ENCODE peak calls at places on chromosomes 5 and 9, in six cellular contexts. One of them, this sample, is unnamed.
A peak's percentile ranks its signal among the peaks of the same experiment; 100 is the strongest.

GRCh38 chr9:76394896-76395244 is 644 bp upstream of the RFK start:
- DNase-seq in AG09309: no peak
- DNase-seq in chondrocyte: no peak
- DNase-seq in brain microvascular endothelial cell: peak; percentile 42
- DNase-seq in CD4-positive, alpha-beta T cell: peak; percentile 59
- DNase-seq in heart right ventricle: peak; percentile 54
- DNase-seq in this sample: no peak

GRCh38 chr9:95611354-95611753 is 94.6 kb upstream of the PTCH1 start:
- DNase-seq in brain microvascular endothelial cell: no peak
- DNase-seq in AG09309: no peak
- DNase-seq in heart right ventricle: no peak
- DNase-seq in CD4-positive, alpha-beta T cell: no peak
- DNase-seq in chondrocyte: no peak
- DNase-seq in this sample: no peak

GRCh38 chr9:94630833-94631232 is 8.5 kb downstream of the FBP1 start:
- DNase-seq in heart right ventricle: no peak
- DNase-seq in AG09309: no peak
- DNase-seq in CD4-positive, alpha-beta T cell: no peak
- DNase-seq in brain microvascular endothelial cell: no peak
- DNase-seq in chondrocyte: no peak
- DNase-seq in this sample: no peak

GRCh38 chr9:35220659-35221338 is 59.0 kb downstream of the UNC13B start:
- DNase-seq in heart right ventricle: no peak
- DNase-seq in CD4-positive, alpha-beta T cell: no peak
- DNase-seq in brain microvascular endothelial cell: no peak
- DNase-seq in chondrocyte: no peak
- DNase-seq in AG09309: no peak
- DNase-seq in this sample: no peak

GRCh38 chr5:127723571-127723970 is 20.4 kb downstream of the CCDC192 start:
- DNase-seq in chondrocyte: no peak
- DNase-seq in CD4-positive, alpha-beta T cell: no peak
- DNase-seq in AG09309: no peak
- DNase-seq in heart right ventricle: no peak
- DNase-seq in brain microvascular endothelial cell: peak; percentile 12
- DNase-seq in this sample: no peak

GRCh38 chr9:27379311-27380236 is 82.6 kb upstream of the EQTN start:
- DNase-seq in CD4-positive, alpha-beta T cell: no peak
- DNase-seq in heart right ventricle: no peak
- DNase-seq in chondrocyte: no peak
- DNase-seq in AG09309: no peak
- DNase-seq in brain microvascular endothelial cell: no peak
- DNase-seq in this sample: no peak

GRCh38 chr9:110330484-110331115 is 7.1 kb downstream of the TXNDC8 start:
- DNase-seq in heart right ventricle: no peak
- DNase-seq in chondrocyte: no peak
- DNase-seq in AG09309: peak; percentile 45
- DNase-seq in brain microvascular endothelial cell: no peak
- DNase-seq in CD4-positive, alpha-beta T cell: no peak
- DNase-seq in this sample: no peak

GRCh38 chr9:89794918-89795317 is 190.1 kb downstream of the GADD45G start:
- DNase-seq in heart right ventricle: no peak
- DNase-seq in brain microvascular endothelial cell: no peak
- DNase-seq in AG09309: no peak
- DNase-seq in CD4-positive, alpha-beta T cell: no peak
- DNase-seq in chondrocyte: no peak
- DNase-seq in this sample: no peak

GRCh38 chr5:27130587-27130986 is 92.2 kb upstream of the CDH9 start:
- DNase-seq in chondrocyte: no peak
- DNase-seq in CD4-positive, alpha-beta T cell: no peak
- DNase-seq in heart right ventricle: no peak
- DNase-seq in brain microvascular endothelial cell: no peak
- DNase-seq in AG09309: no peak
- DNase-seq in this sample: no peak

GRCh38 chr9:32875242-32875641 is 91.9 kb downstream of the TMEM215 start:
- DNase-seq in CD4-positive, alpha-beta T cell: no peak
- DNase-seq in AG09309: no peak
- DNase-seq in chondrocyte: no peak
- DNase-seq in brain microvascular endothelial cell: no peak
- DNase-seq in heart right ventricle: no peak
- DNase-seq in this sample: no peak

GRCh38 chr9:115923903-115924668 is 229.5 kb upstream of the PAPPA start:
- DNase-seq in brain microvascular endothelial cell: peak; percentile 96
- DNase-seq in heart right ventricle: peak; percentile 42
- DNase-seq in CD4-positive, alpha-beta T cell: no peak
- DNase-seq in AG09309: peak; percentile 23
- DNase-seq in chondrocyte: no peak
- DNase-seq in this sample: no peak

GRCh38 chr9:87245271-87245670 is 252.4 kb upstream of the DAPK1 start:
- DNase-seq in chondrocyte: no peak
- DNase-seq in AG09309: no peak
- DNase-seq in heart right ventricle: no peak
- DNase-seq in CD4-positive, alpha-beta T cell: no peak
- DNase-seq in brain microvascular endothelial cell: no peak
- DNase-seq in this sample: no peak

GRCh38 chr5:82313016-82313415 is 34.9 kb upstream of the RPS23 start:
- DNase-seq in AG09309: no peak
- DNase-seq in CD4-positive, alpha-beta T cell: no peak
- DNase-seq in chondrocyte: no peak
- DNase-seq in brain microvascular endothelial cell: peak; percentile 25
- DNase-seq in heart right ventricle: no peak
- DNase-seq in this sample: no peak

GRCh38 chr9:115507148-115507547 is 389.2 kb upstream of the TNC start:
- DNase-seq in chondrocyte: no peak
- DNase-seq in heart right ventricle: no peak
- DNase-seq in CD4-positive, alpha-beta T cell: no peak
- DNase-seq in AG09309: no peak
- DNase-seq in brain microvascular endothelial cell: no peak
- DNase-seq in this sample: no peak

GRCh38 chr9:112011051-112011620 is 114.5 kb downstream of the UGCG start:
- DNase-seq in chondrocyte: no peak
- DNase-seq in CD4-positive, alpha-beta T cell: no peak
- DNase-seq in AG09309: no peak
- DNase-seq in brain microvascular endothelial cell: no peak
- DNase-seq in heart right ventricle: no peak
- DNase-seq in this sample: no peak

GRCh38 chr5:74625742-74626241 is 14.7 kb downstream of the ENC1 start:
- DNase-seq in chondrocyte: no peak
- DNase-seq in CD4-positive, alpha-beta T cell: no peak
- DNase-seq in AG09309: no peak
- DNase-seq in heart right ventricle: no peak
- DNase-seq in brain microvascular endothelial cell: peak; percentile 61
- DNase-seq in this sample: no peak

GRCh38 chr5:158979749-158980521 is 119.8 kb downstream of the EBF1 start:
- DNase-seq in heart right ventricle: peak; percentile 54
- DNase-seq in CD4-positive, alpha-beta T cell: no peak
- DNase-seq in brain microvascular endothelial cell: peak; percentile 44
- DNase-seq in chondrocyte: no peak
- DNase-seq in AG09309: no peak
- DNase-seq in this sample: no peak

GRCh38 chr5:150946351-150946905 is 41.6 kb upstream of the ZNF300 start:
- DNase-seq in AG09309: peak; percentile 33
- DNase-seq in brain microvascular endothelial cell: peak; percentile 78
- DNase-seq in chondrocyte: peak; percentile 85
- DNase-seq in CD4-positive, alpha-beta T cell: no peak
- DNase-seq in heart right ventricle: peak; percentile 92
- DNase-seq in this sample: no peak

GRCh38 chr5:181058786-181059296 is 18.8 kb downstream of the BTNL9 start:
- DNase-seq in heart right ventricle: no peak
- DNase-seq in AG09309: no peak
- DNase-seq in brain microvascular endothelial cell: no peak
- DNase-seq in CD4-positive, alpha-beta T cell: no peak
- DNase-seq in chondrocyte: no peak
- DNase-seq in this sample: no peak

GRCh38 chr5:73482383-73483193 is 15.7 kb upstream of the BTF3 start:
- DNase-seq in heart right ventricle: no peak
- DNase-seq in brain microvascular endothelial cell: peak; percentile 65
- DNase-seq in chondrocyte: no peak
- DNase-seq in CD4-positive, alpha-beta T cell: no peak
- DNase-seq in AG09309: peak; percentile 24
- DNase-seq in this sample: no peak

GRCh38 chr9:133133680-133134418 is 12.8 kb upstream of the RALGDS start:
- DNase-seq in CD4-positive, alpha-beta T cell: peak; percentile 93
- DNase-seq in heart right ventricle: peak; percentile 93
- DNase-seq in brain microvascular endothelial cell: peak; percentile 97
- DNase-seq in AG09309: peak; percentile 80
- DNase-seq in chondrocyte: no peak
- DNase-seq in this sample: peak; percentile 97

GRCh38 chr5:35285011-35285410 is 54.7 kb upstream of the PRLR start:
- DNase-seq in CD4-positive, alpha-beta T cell: no peak
- DNase-seq in brain microvascular endothelial cell: no peak
- DNase-seq in heart right ventricle: no peak
- DNase-seq in AG09309: no peak
- DNase-seq in chondrocyte: no peak
- DNase-seq in this sample: no peak

GRCh38 chr5:173733831-173734491 is 117.5 kb upstream of the BOD1 start:
- DNase-seq in heart right ventricle: no peak
- DNase-seq in chondrocyte: no peak
- DNase-seq in CD4-positive, alpha-beta T cell: no peak
- DNase-seq in AG09309: no peak
- DNase-seq in brain microvascular endothelial cell: no peak
- DNase-seq in this sample: no peak

DNA sequence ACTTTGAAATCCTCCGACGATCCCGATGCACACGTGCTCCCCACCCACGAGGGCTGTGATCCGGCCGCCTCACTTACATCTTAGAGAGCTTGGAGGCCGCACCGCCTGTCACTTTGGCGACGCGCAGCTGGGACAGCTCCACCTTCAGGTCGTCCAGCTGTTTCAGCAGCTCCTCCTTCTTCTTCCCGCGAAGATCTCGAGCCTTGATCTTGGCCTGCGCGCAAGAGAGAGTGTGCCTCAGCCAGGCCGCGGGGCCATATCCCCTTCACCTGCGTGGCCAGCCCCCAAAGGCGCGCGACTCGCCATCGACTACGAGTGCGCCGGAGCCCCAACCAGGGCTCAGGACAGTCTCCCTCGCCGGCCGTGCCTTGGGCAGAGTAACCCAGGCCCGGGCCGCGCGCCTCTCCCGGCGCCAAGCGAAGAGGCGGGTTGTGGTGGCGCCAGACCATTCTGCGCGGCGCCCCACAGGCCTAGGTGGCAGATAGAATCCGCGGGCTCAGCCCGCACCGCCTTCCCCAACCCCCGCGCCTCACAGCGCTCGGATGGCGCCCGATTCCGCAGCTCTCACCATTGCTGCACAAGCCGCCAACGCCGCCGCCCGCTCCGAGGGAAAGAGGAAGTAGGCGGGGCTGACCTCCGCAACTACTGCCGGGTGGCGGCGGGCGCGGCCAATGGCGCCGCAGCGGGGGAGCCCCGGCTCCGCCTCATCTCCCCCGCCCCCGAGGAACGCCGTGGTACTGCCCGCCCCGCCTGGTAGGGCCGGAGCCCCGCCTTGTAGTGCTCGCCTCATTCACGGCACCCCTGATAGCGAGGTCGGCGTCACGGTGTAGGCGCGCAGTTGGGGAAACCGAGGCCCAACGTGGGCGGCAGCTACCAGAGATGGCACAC is at the start of the genes ARPC5L and RPL35:
- DNase-seq in CD4-positive, alpha-beta T cell: peak; percentile 93
- DNase-seq in brain microvascular endothelial cell: peak; percentile 89
- DNase-seq in chondrocyte: peak; percentile 97
- DNase-seq in heart right ventricle: peak; percentile 94
- DNase-seq in AG09309: peak; percentile 64
- DNase-seq in this sample: peak; percentile 94
- TF ChIP-seq CTCF in CD4-positive, alpha-beta T cell: peak; percentile 23
- TF ChIP-seq CTCF in brain microvascular endothelial cell: no peak
- TF ChIP-seq CTCF in chondrocyte: peak; percentile 74
- TF ChIP-seq CTCF in heart right ventricle: peak; percentile 41
- TF ChIP-seq CTCF in AG09309: peak; percentile 32
- TF ChIP-seq CTCF in this sample: peak; percentile 32

GRCh38 chr5:87048156-87048555 is 219.5 kb upstream of the RASA1 start:
- DNase-seq in brain microvascular endothelial cell: no peak
- DNase-seq in heart right ventricle: no peak
- DNase-seq in CD4-positive, alpha-beta T cell: no peak
- DNase-seq in AG09309: no peak
- DNase-seq in chondrocyte: no peak
- DNase-seq in this sample: no peak
- TF ChIP-seq CTCF in brain microvascular endothelial cell: peak; percentile 18
- TF ChIP-seq CTCF in heart right ventricle: no peak
- TF ChIP-seq CTCF in CD4-positive, alpha-beta T cell: no peak
- TF ChIP-seq CTCF in AG09309: no peak
- TF ChIP-seq CTCF in chondrocyte: no peak
- TF ChIP-seq CTCF in this sample: peak; percentile 22

GRCh38 chr5:67844937-67845336 is 370.6 kb upstream of the PIK3R1 start:
- DNase-seq in brain microvascular endothelial cell: no peak
- DNase-seq in AG09309: no peak
- DNase-seq in CD4-positive, alpha-beta T cell: no peak
- DNase-seq in heart right ventricle: no peak
- DNase-seq in chondrocyte: no peak
- DNase-seq in this sample: no peak

DNA sequence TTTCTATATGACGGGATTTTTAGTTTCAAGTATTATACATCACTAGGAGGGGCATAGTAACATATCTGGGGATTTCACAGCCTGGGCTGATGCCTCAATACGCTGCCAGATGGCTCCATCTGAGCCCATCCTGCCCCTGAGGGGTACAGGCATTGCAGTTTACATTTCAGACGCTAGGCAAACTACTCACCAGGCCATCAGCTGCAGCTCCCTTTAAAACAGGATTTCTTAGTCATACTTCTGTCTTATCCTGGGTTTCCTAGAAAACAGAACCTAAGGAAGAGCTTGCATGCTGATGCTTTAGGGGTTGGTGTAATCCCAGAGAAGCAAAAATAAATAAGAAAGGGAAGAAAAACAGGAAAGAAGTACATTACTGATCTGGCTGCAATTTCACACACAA is 372.8 kb upstream of the PIK3R1 start:
- DNase-seq in brain microvascular endothelial cell: peak; percentile 11
- DNase-seq in chondrocyte: no peak
- DNase-seq in CD4-positive, alpha-beta T cell: no peak
- DNase-seq in AG09309: peak; percentile 3
- DNase-seq in heart right ventricle: no peak
- DNase-seq in this sample: no peak
- TF ChIP-seq CTCF in brain microvascular endothelial cell: peak; percentile 63
- TF ChIP-seq CTCF in chondrocyte: peak; percentile 68
- TF ChIP-seq CTCF in CD4-positive, alpha-beta T cell: no peak
- TF ChIP-seq CTCF in AG09309: peak; percentile 43
- TF ChIP-seq CTCF in heart right ventricle: no peak
- TF ChIP-seq CTCF in this sample: peak; percentile 35

GRCh38 chr5:57695179-57695578 is 212.6 kb upstream of the ACTBL2 start:
- DNase-seq in heart right ventricle: no peak
- DNase-seq in CD4-positive, alpha-beta T cell: no peak
- DNase-seq in AG09309: no peak
- DNase-seq in chondrocyte: no peak
- DNase-seq in brain microvascular endothelial cell: no peak
- DNase-seq in this sample: no peak

GRCh38 chr5:57696906-57697590 is 214.4 kb upstream of the ACTBL2 start:
- DNase-seq in brain microvascular endothelial cell: no peak
- DNase-seq in heart right ventricle: peak; percentile 21
- DNase-seq in CD4-positive, alpha-beta T cell: no peak
- DNase-seq in chondrocyte: no peak
- DNase-seq in AG09309: no peak
- DNase-seq in this sample: no peak

GRCh38 chr5:57698785-57699184 is 216.2 kb upstream of the ACTBL2 start:
- DNase-seq in brain microvascular endothelial cell: no peak
- DNase-seq in heart right ventricle: no peak
- DNase-seq in AG09309: no peak
- DNase-seq in CD4-positive, alpha-beta T cell: no peak
- DNase-seq in chondrocyte: no peak
- DNase-seq in this sample: no peak

GRCh38 chr5:57693488-57694305 is 211.1 kb upstream of the ACTBL2 start:
- DNase-seq in chondrocyte: no peak
- DNase-seq in CD4-positive, alpha-beta T cell: no peak
- DNase-seq in AG09309: no peak
- DNase-seq in heart right ventricle: no peak
- DNase-seq in brain microvascular endothelial cell: no peak
- DNase-seq in this sample: no peak

GRCh38 chr5:57696005-57696755 is 213.6 kb upstream of the ACTBL2 start:
- DNase-seq in heart right ventricle: no peak
- DNase-seq in CD4-positive, alpha-beta T cell: no peak
- DNase-seq in brain microvascular endothelial cell: no peak
- DNase-seq in chondrocyte: no peak
- DNase-seq in AG09309: no peak
- DNase-seq in this sample: no peak
- TF ChIP-seq CTCF in heart right ventricle: peak; percentile 33
- TF ChIP-seq CTCF in CD4-positive, alpha-beta T cell: no peak
- TF ChIP-seq CTCF in brain microvascular endothelial cell: no peak
- TF ChIP-seq CTCF in chondrocyte: peak; percentile 22
- TF ChIP-seq CTCF in AG09309: no peak
- TF ChIP-seq CTCF in this sample: peak; percentile 21

This sample was measured in RWPE2.